ENCODE peak calls at places on chromosomes 7 and 10, in eight cellular contexts. N is A673; A is Panc1; J is aorta; Z is HepG2; Y is tibial artery; R is CD8-positive, alpha-beta T cell; D is heart left ventricle. U is an unnamed sample.

GRCh38 chr7:134874407-134874806 is 95.0 kb downstream of the CALD1 start:
- DNase-seq in Y (no peak), D (no peak), A (no peak), R (no peak), J (no peak), Z (no peak), N (no peak), U (no peak)

GRCh38 chr7:6494365-6494764 is 46.6 kb upstream of the DAGLB start:
- DNase-seq in D (no peak), J (no peak), A (no peak), N (no peak), Y (no peak), R (no peak), Z (no peak), U (no peak)

GRCh38 chr10:120387326-120387725 is 69.7 kb upstream of the PLPP4 start:
- DNase-seq in A (no peak), D (no peak), Y (no peak), N (no peak), R (no peak), Z (no peak), J (no peak), U (no peak)

GRCh38 chr10:77348082-77348481 is 289.5 kb downstream of the KCNMA1 start:
- DNase-seq in D (no peak), R (no peak), Y (no peak), Z (no peak), N (no peak), A (no peak), J (no peak), U (no peak)

GRCh38 chr7:40827217-40828085 is 692.6 kb downstream of the SUGCT start:
- DNase-seq in Y (no peak), D (no peak), R (no peak), Z (no peak), J (no peak), N (no peak), A (no peak), U (no peak)

GRCh38 chr10:95478935-95479334 is 82.2 kb downstream of the SORBS1 start:
- DNase-seq in D (peak), J (no peak), Z (no peak), A (no peak), Y (peak), R (no peak), N (no peak), U (no peak)

GRCh38 chr10:8596929-8597472 is 542.5 kb downstream of the GATA3 start:
- DNase-seq in A (no peak), Z (no peak), J (no peak), Y (no peak), N (no peak), D (no peak), R (no peak), U (no peak)

GRCh38 chr7:33108591-33108930 is 643 bp downstream of the RP9 start:
- DNase-seq in D (no peak), J (no peak), A (no peak), R (no peak), N (no peak), Y (no peak), Z (no peak), U (no peak)

GRCh38 chr7:30845426-30846135 is 66.1 kb upstream of the AQP1 start:
- DNase-seq in Y (peak), A (no peak), R (no peak), N (no peak), J (no peak), Z (no peak), D (peak), U (no peak)

GRCh38 chr7:144835166-144835611 is 664 bp downstream of the TPK1 start:
- DNase-seq in R (peak), D (peak), N (peak), A (peak), Y (peak), Z (peak), J (peak), U (no peak)

GRCh38 chr7:35007768-35008167 is 29.5 kb downstream of the DPY19L1 start:
- DNase-seq in N (no peak), J (no peak), D (no peak), Z (no peak), A (no peak), Y (no peak), R (no peak), U (no peak)

GRCh38 chr7:74025745-74026144 is 2.2 kb upstream of the ELN start:
- DNase-seq in Y (no peak), D (no peak), R (no peak), A (no peak), Z (no peak), J (no peak), N (no peak), U (no peak)

GRCh38 chr7:25857376-25858067 is 294.5 kb upstream of the NFE2L3 start:
- DNase-seq in N (peak), R (no peak), Y (no peak), A (no peak), J (no peak), D (no peak), Z (no peak), U (peak)

GRCh38 chr7:47941136-47941844 is 7.0 kb downstream of the PKD1L1 start:
- DNase-seq in A (no peak), J (peak), R (no peak), N (peak), Y (peak), Z (no peak), D (peak), U (no peak)

GRCh38 chr7:88432321-88432720 is 125.6 kb upstream of the STEAP4 start:
- DNase-seq in J (no peak), Z (no peak), R (no peak), A (no peak), N (no peak), D (no peak), Y (no peak), U (no peak)

GRCh38 chr10:70289739-70290138 is 5.9 kb upstream of the NPFFR1 start:
- DNase-seq in A (no peak), N (no peak), R (no peak), Z (no peak), D (no peak), Y (no peak), J (no peak), U (no peak)

GRCh38 chr7:107938448-107939250 is 47.7 kb downstream of the DLD start:
- DNase-seq in D (peak), Y (no peak), R (no peak), J (no peak), Z (no peak), N (no peak), A (no peak), U (no peak)

GRCh38 chr10:27742926-27743735 is 2.5 kb downstream of the MKX start:
- DNase-seq in N (peak), R (no peak), J (peak), Y (peak), D (no peak), Z (no peak), A (no peak), U (no peak)

GRCh38 chr10:5413012-5413938 is 918 bp downstream of the NET1 start:
- DNase-seq in D (no peak), J (no peak), A (no peak), R (no peak), N (peak), Z (peak), Y (no peak), U (no peak)

GRCh38 chr10:22674215-22674930 is 40.0 kb downstream of the PIP4K2A start:
- DNase-seq in Y (no peak), D (no peak), R (no peak), J (no peak), A (no peak), N (peak), Z (no peak), U (no peak)

GRCh38 chr10:127881262-127881661 is 11.5 kb downstream of the CLRN3 start:
- DNase-seq in R (no peak), Z (peak), D (no peak), Y (no peak), A (no peak), J (no peak), N (no peak), U (no peak)

GRCh38 chr10:132616170-132616994 is 78.8 kb downstream of the INPP5A start:
- DNase-seq in N (no peak), Z (no peak), J (peak), A (no peak), R (peak), Y (no peak), D (no peak), U (no peak)

GRCh38 chr7:80829527-80829926 is 89.3 kb downstream of the SEMA3C start:
- DNase-seq in Z (no peak), R (no peak), A (no peak), N (no peak), J (no peak), Y (no peak), D (no peak), U (no peak)

GRCh38 chr10:25047088-25047487 is 30.7 kb downstream of the THNSL1 start:
- DNase-seq in R (no peak), A (no peak), N (no peak), D (no peak), J (no peak), Y (no peak), Z (no peak), U (no peak)

GRCh38 chr7:85030893-85031292 is 156.0 kb downstream of the SEMA3D start:
- DNase-seq in J (no peak), A (no peak), N (peak), R (no peak), Z (peak), Y (no peak), D (no peak), U (no peak)

GRCh38 chr10:68696018-68696417 is 25.0 kb upstream of the CCAR1 start:
- DNase-seq in D (no peak), Z (no peak), R (no peak), A (no peak), J (no peak), N (no peak), Y (no peak), U (no peak)

GRCh38 chr7:2796358-2797352 is 47.5 kb downstream of the GNA12 start:
- DNase-seq in A (no peak), J (peak), N (no peak), Z (no peak), Y (peak), R (no peak), D (peak), U (no peak)
- H3K27ac ChIP-seq in A (peak), J (peak), N (no peak), Z (no peak), Y (peak), R (no peak), D (peak), U (no peak)

DNA sequence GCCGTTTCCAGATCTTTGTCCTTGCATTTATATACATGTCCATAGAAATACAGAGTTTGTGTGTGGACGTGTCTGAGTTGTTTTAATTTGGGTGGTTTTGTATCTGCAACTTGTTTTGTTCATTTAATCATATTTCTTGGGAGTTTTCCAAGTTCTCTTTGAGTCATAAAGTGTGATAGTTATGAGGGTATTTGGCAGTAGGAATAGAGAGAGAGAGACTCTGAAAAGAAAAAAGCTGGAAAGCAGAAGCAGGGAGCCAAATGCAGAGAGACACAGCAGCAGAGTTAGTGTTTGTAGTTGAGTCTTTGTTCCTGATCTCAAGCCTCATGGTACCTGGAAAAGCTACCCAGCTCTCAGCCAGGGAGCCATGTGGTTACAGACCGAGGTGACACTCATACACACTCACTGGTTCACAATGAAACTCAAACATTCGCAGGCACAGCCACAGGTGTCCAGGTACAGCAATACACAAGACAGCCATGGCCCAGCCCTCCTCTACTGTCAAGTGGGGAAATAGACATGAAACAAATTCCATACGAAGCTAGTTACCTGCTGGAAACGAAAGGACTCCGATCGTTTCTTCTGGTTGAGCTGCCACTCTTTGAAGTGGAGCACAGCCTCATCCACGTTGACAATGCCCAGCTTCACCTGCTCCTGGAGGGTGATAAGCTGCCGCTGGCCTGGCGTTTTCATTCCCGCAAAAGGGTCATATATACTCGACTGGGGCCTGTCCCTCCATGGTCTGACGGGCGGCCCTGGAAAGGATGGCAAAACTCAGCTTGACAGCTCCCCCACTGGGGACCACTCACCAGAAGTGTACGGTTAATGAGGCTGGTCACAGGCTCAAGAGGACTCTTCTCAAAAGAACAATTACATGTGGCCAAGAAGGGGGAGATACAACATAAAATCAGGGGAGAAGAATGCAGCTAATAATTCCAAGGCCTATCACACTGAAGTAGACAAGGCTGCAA is 33.3 kb upstream of the TM9SF3 start:
- DNase-seq in N (no peak), R (no peak), A (no peak), Y (no peak), J (no peak), Z (no peak), D (no peak), U (no peak)
- H3K27ac ChIP-seq in N (no peak), R (no peak), A (no peak), Y (no peak), J (no peak), Z (no peak), D (peak), U (no peak)

GRCh38 chr10:103663802-103664201 is 170.3 kb downstream of the NEURL1 start:
- DNase-seq in A (no peak), J (peak), D (peak), R (no peak), Y (no peak), Z (no peak), N (peak), U (no peak)
- H3K27ac ChIP-seq in A (no peak), J (peak), D (peak), R (no peak), Y (peak), Z (no peak), N (peak), U (no peak)

DNA sequence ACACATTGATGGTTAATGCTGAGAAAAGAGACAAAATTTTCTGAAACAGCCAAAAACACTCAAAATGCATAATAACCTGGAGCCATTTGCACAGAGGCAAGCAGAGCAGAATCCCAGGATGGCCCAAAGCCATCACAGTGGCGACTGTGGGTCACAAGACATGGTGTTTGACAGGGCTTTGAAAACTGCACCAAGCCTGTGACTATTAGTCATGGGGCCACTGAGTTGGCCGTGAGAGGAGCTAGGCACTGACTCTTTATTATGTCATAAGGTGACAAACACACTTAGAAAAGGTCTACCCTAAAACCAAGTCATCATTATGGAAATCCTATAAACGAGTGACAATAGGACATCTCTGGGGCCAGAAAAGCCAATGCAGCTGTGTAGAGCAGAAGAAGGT is 23.9 kb downstream of the DRGX start:
- DNase-seq in N (no peak), R (no peak), D (no peak), A (peak), Z (no peak), Y (no peak), J (peak), U (no peak)
- H3K27ac ChIP-seq in N (no peak), R (no peak), D (no peak), A (no peak), Z (no peak), Y (no peak), J (no peak), U (no peak)

DNA sequence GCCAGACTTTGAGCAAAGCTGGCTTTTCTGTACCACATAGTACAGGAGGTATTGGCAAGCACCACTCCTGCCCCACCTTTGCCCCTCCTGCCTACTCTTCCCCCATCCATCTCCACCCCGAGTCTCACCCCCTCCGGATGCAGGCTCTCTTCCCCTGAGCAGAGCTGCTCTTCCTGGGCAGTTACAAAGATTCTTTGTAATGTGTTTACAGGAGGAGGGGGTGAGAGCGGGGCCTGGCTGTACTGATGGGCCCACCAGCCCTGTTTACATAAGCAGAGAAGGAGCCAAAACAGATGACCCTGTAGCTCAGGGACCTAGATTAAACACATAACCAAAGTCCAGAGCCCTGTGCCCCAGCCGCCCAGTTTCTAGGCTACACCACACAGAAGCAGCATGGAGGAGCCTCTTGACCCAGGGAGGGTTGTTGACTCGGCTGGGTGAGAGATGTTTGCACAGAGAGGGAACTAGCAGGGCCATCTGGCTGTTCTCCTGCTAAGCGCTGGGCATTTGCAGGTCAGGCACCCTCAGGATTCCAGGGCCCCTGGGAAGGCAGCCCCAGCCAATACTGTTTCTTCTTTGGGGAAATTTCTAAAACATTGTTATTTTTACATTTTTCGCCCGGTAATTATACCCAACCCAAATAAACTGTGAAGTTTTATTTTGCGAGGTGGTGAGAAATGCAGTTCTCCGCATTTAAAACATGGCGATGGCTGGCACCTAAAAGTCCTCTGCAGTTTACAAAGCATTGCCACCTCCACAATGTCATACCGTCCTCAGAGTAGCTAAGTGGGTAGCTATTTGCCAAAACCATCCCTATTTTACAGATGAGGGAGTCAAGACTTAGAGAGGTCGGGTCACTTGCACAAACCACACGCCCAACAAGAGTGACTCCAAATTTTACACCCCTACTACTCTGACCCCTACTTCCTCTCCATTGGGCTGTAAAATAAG is 11.4 kb upstream of the ZKSCAN1 start:
- DNase-seq in D (no peak), A (no peak), Z (peak), R (no peak), N (no peak), Y (no peak), J (peak), U (no peak)
- H3K27ac ChIP-seq in D (no peak), A (peak), Z (peak), R (no peak), N (no peak), Y (no peak), J (no peak), U (no peak)

U was measured in SK-N-MC.